ENCODE peak calls at places on chromosome 15, in ten cellular contexts. B is ovary, P is adrenal gland, X is iPS DF 6.9, J is tibial artery, M is caudate nucleus, A is transverse colon, W is psoas muscle, D is GM23248, E is cardiac muscle cell. K is an unnamed sample.

GRCh38 chr15:48406911-48407310 is 75.7 kb downstream of the DUT start:
- DNase-seq in X (no peak), P (no peak), D (no peak), M (no peak), E (no peak), J (no peak), A (no peak), B (no peak), W (no peak), K (no peak)

GRCh38 chr15:73897441-73898261 is 24.3 kb downstream of the TBC1D21 start:
- DNase-seq in D (peak), B (no peak), P (peak), A (peak), X (peak), W (peak), M (no peak), E (peak), J (peak), K (no peak)

GRCh38 chr15:59691194-59691805 is 2.2 kb upstream of the BNIP2 start:
- DNase-seq in X (no peak), M (no peak), P (peak), E (peak), J (no peak), D (peak), B (peak), A (peak), W (no peak), K (no peak)

GRCh38 chr15:77568960-77569646 is 63.6 kb downstream of the LINGO1 start:
- DNase-seq in W (no peak), A (no peak), D (no peak), B (peak), M (no peak), J (no peak), E (peak), P (no peak), X (no peak), K (no peak)

GRCh38 chr15:101242160-101242998 is 9.5 kb downstream of the CHSY1 start:
- DNase-seq in D (peak), W (no peak), J (no peak), M (no peak), X (no peak), P (no peak), A (peak), E (peak), B (no peak), K (no peak)

GRCh38 chr15:83776986-83777385 is 123.1 kb downstream of the ADAMTSL3 start:
- DNase-seq in B (no peak), W (no peak), J (no peak), D (no peak), A (no peak), P (no peak), X (no peak), M (no peak), E (no peak), K (no peak)

GRCh38 chr15:67146875-67147381 is 81.5 kb downstream of the SMAD3 start:
- DNase-seq in D (peak), P (no peak), J (peak), E (peak), W (peak), A (peak), M (no peak), B (peak), X (no peak), K (no peak)

GRCh38 chr15:46277994-46278885 is 643.4 kb downstream of the SQOR start:
- DNase-seq in X (no peak), A (no peak), E (no peak), J (no peak), M (no peak), W (no peak), D (no peak), B (no peak), P (no peak), K (peak)

GRCh38 chr15:65580287-65580686 is 30.6 kb downstream of the INTS14 start:
- DNase-seq in J (no peak), D (peak), B (no peak), A (no peak), M (no peak), W (no peak), X (no peak), P (peak), E (peak), K (no peak)

GRCh38 chr15:26394801-26395200 is 378.1 kb downstream of the GABRB3 start:
- DNase-seq in A (no peak), D (no peak), X (no peak), E (no peak), B (no peak), M (no peak), P (no peak), W (no peak), J (no peak), K (no peak)

GRCh38 chr15:57554063-57554820 is 37.5 kb upstream of the MYZAP start:
- DNase-seq in J (no peak), W (no peak), X (no peak), D (no peak), A (no peak), E (peak), M (no peak), P (peak), B (no peak), K (peak)

GRCh38 chr15:48730506-48730905 is 80.4 kb downstream of the CEP152 start:
- DNase-seq in D (no peak), A (no peak), B (no peak), M (no peak), X (no peak), W (no peak), P (no peak), E (no peak), J (no peak), K (no peak)

GRCh38 chr15:53022788-53023187 is 232.7 kb upstream of the ONECUT1 start:
- DNase-seq in W (no peak), E (no peak), B (no peak), X (no peak), D (no peak), J (no peak), P (no peak), M (no peak), A (no peak), K (no peak)

GRCh38 chr15:77507911-77508310 is 87.2 kb downstream of the HMG20A start:
- DNase-seq in A (no peak), P (peak), B (no peak), E (peak), W (no peak), J (no peak), X (no peak), D (peak), M (peak), K (no peak)

GRCh38 chr15:83287541-83288027 is 3.1 kb upstream of the BNC1 start:
- DNase-seq in D (peak), B (no peak), A (no peak), E (peak), J (no peak), W (no peak), X (no peak), M (no peak), P (no peak), K (no peak)

GRCh38 chr15:32834156-32834555 is 116.4 kb downstream of the GREM1 start:
- DNase-seq in M (no peak), B (no peak), E (no peak), W (no peak), J (no peak), D (no peak), P (no peak), X (no peak), A (no peak), K (no peak)

GRCh38 chr15:100572362-100572983 is 29.5 kb downstream of the LINS1 start:
- DNase-seq in X (no peak), J (no peak), A (no peak), B (no peak), M (no peak), D (peak), P (no peak), W (no peak), E (peak), K (no peak)

GRCh38 chr15:57227899-57228298 is 148.4 kb upstream of the CGNL1 start:
- DNase-seq in A (no peak), J (no peak), X (no peak), B (no peak), W (no peak), D (peak), P (no peak), E (peak), M (no peak), K (no peak)

GRCh38 chr15:43370975-43371974 is at the start of the genes TUBGCP4 and ZSCAN29:
- DNase-seq in J (peak), W (peak), B (peak), M (peak), A (peak), D (peak), P (peak), X (peak), E (peak), K (peak)

GRCh38 chr15:48671381-48672022 is 26.0 kb upstream of the FBN1 start:
- DNase-seq in B (no peak), J (peak), P (peak), A (no peak), M (no peak), E (peak), W (peak), D (peak), X (no peak), K (no peak)

GRCh38 chr15:57224664-57225063 is 151.6 kb upstream of the CGNL1 start:
- DNase-seq in W (no peak), B (no peak), M (no peak), E (peak), X (no peak), J (no peak), D (peak), P (no peak), A (no peak), K (no peak)

GRCh38 chr15:65550681-65551098 is 20.4 kb downstream of the HACD3 start:
- DNase-seq in P (no peak), D (peak), B (no peak), J (no peak), W (no peak), X (no peak), M (no peak), A (no peak), E (peak), K (no peak)

GRCh38 chr15:77866596-77867125 is 210.8 kb downstream of the TBC1D2B start:
- DNase-seq in E (no peak), P (no peak), W (no peak), A (no peak), B (no peak), J (peak), X (no peak), D (no peak), M (no peak), K (no peak)

GRCh38 chr15:45732544-45733130 is 97.8 kb downstream of the SQOR start:
- DNase-seq in P (no peak), M (no peak), W (no peak), X (no peak), D (no peak), E (no peak), A (peak), J (no peak), B (no peak), K (no peak)

GRCh38 chr15:48190932-48191573 is 412 bp upstream of the CTXN2 start:
- DNase-seq in J (peak), E (peak), X (peak), D (peak), W (peak), P (peak), M (no peak), B (peak), A (peak), K (no peak)

GRCh38 chr15:88654430-88655102 is 15.8 kb downstream of the ISG20 start:
- DNase-seq in P (no peak), D (no peak), A (no peak), B (no peak), W (no peak), E (no peak), J (peak), X (no peak), M (no peak), K (no peak)

GRCh38 chr15:67085818-67086649 is 20.6 kb downstream of the SMAD3 start:
- DNase-seq in X (no peak), A (no peak), E (peak), W (no peak), P (no peak), J (no peak), B (no peak), D (peak), M (no peak), K (no peak)

GRCh38 chr15:101288905-101289513 is 6.0 kb downstream of the SNRPA1 start:
- DNase-seq in X (no peak), M (no peak), A (no peak), J (no peak), P (no peak), B (no peak), E (peak), D (peak), W (no peak), K (no peak)

GRCh38 chr15:55742927-55743614 is at the start of gene PRTG:
- DNase-seq in J (peak), A (peak), W (peak), M (no peak), E (peak), B (peak), D (peak), P (peak), X (no peak), K (peak)

GRCh38 chr15:75961332-75961731 is 50.9 kb downstream of the NRG4 start:
- DNase-seq in M (no peak), X (no peak), W (no peak), B (no peak), P (no peak), J (no peak), E (no peak), D (no peak), A (no peak), K (no peak)

GRCh38 chr15:40930430-40931299 is 1.5 kb downstream of the DLL4 start:
- DNase-seq in D (peak), X (no peak), A (peak), W (peak), M (no peak), J (no peak), P (peak), E (peak), B (peak), K (no peak)

GRCh38 chr15:92809880-92810361 is 90.2 kb upstream of the CHD2 start:
- DNase-seq in B (no peak), E (peak), A (peak), M (no peak), P (peak), D (peak), X (no peak), W (no peak), J (no peak), K (peak)

GRCh38 chr15:72113347-72114031 is 4.5 kb downstream of the MYO9A start:
- DNase-seq in B (no peak), X (no peak), D (peak), E (no peak), P (no peak), A (no peak), M (no peak), W (no peak), J (no peak), K (no peak)

GRCh38 chr15:34304613-34305012 is 33.0 kb downstream of the SLC12A6 start:
- DNase-seq in J (no peak), M (no peak), A (no peak), P (no peak), B (no peak), D (peak), W (no peak), X (no peak), E (peak), K (no peak)

GRCh38 chr15:58297639-58298038 is 134.2 kb upstream of the LIPC start:
- DNase-seq in D (no peak), P (no peak), J (no peak), B (no peak), M (no peak), E (no peak), W (no peak), X (no peak), A (no peak), K (no peak)

GRCh38 chr15:31371520-31372240 is 45.0 kb downstream of the KLF13 start:
- DNase-seq in X (no peak), E (no peak), J (no peak), W (no peak), P (no peak), A (no peak), D (no peak), M (no peak), B (no peak), K (no peak)

GRCh38 chr15:58535894-58536293 is 104.1 kb downstream of the LIPC start:
- DNase-seq in W (no peak), A (no peak), X (no peak), D (no peak), J (no peak), E (no peak), M (no peak), P (no peak), B (no peak), K (no peak)

GRCh38 chr15:26758079-26758478 is 14.8 kb downstream of the GABRB3 start:
- DNase-seq in B (no peak), X (no peak), J (no peak), E (no peak), A (no peak), D (no peak), M (no peak), W (no peak), P (no peak), K (no peak)

GRCh38 chr15:80604583-80605506 is 90.3 kb upstream of the ABHD17C start:
- DNase-seq in D (peak), P (no peak), E (no peak), M (no peak), J (no peak), A (no peak), W (no peak), X (no peak), B (no peak), K (no peak)

GRCh38 chr15:80607288-80607980 is 87.7 kb upstream of the ABHD17C start:
- DNase-seq in B (no peak), W (no peak), J (no peak), D (no peak), A (no peak), M (no peak), X (no peak), E (no peak), P (no peak), K (no peak)

GRCh38 chr15:80608688-80609087 is 86.4 kb upstream of the ABHD17C start:
- DNase-seq in X (no peak), D (no peak), P (no peak), B (no peak), J (no peak), E (no peak), W (no peak), A (no peak), M (no peak), K (no peak)

GRCh38 chr15:80605591-80606150 is 89.4 kb upstream of the ABHD17C start:
- DNase-seq in W (no peak), E (no peak), A (no peak), B (no peak), J (no peak), X (no peak), P (no peak), D (no peak), M (no peak), K (no peak)

GRCh38 chr15:80606571-80606970 is 88.5 kb upstream of the ABHD17C start:
- DNase-seq in W (no peak), A (no peak), J (no peak), P (no peak), X (no peak), B (no peak), D (no peak), M (no peak), E (no peak), K (no peak)
- H3K27ac ChIP-seq in W (no peak), A (no peak), J (no peak), P (no peak), X (no peak), B (no peak), D (no peak), M (no peak), E (no peak), K (no peak)

DNA sequence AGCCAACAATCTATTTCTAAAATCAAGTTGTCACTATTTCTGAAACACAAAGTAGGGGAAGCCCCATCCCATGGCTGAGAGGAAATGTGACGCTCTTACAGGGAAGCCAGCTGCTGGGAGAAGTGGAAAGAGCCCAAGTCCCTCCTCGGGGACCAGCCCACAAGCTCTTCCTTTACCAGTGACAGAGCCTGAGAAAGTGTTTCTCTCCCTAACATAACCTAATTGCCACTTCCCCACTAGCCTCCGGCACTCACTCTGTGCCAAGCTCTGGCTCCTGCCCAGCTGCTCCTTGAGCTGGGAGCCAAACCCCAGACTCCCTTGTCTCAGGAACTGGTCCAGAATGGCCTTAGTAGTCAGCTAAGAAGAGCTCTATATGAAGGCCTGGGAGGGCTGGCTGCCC is 42.9 kb downstream of the TNFAIP8L3 start:
- DNase-seq in D (peak), M (peak), B (peak), W (peak), J (peak), E (peak), A (peak), P (peak), X (no peak), K (peak)
- H3K27ac ChIP-seq in D (no peak), M (no peak), B (no peak), W (no peak), J (peak), E (no peak), A (no peak), P (no peak), X (no peak), K (no peak)

DNA sequence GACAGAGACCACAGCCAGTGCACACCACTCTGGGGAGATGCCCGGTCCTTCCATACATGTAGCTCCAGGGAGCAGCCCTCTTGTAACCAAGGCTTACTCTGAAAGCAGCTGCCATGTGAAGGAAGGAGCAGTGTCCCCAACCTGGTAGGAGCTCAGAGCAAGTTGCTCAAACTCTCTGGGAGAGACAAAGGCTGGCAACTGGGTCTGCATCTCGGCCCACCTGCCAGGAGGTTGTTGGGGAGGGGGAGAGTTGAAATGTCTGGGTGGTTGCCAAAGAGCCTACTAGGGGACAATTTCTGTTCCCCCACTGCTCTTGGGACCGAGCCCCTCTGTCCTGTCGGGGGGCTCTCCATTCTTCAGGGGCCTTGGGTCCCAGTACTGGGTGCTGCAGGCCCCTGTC is 309.9 kb downstream of the TLE3 start:
- DNase-seq in A (no peak), J (no peak), E (no peak), X (no peak), P (no peak), W (no peak), M (no peak), D (no peak), B (no peak), K (no peak)
- H3K27ac ChIP-seq in A (no peak), J (no peak), E (no peak), X (no peak), P (no peak), W (no peak), M (no peak), D (no peak), B (no peak), K (no peak)

GRCh38 chr15:98684995-98685525 is 36.7 kb downstream of the IGF1R start:
- DNase-seq in W (no peak), D (peak), A (no peak), J (no peak), E (no peak), B (no peak), X (no peak), M (no peak), P (no peak), K (no peak)

GRCh38 chr15:98684441-98684840 is 36.1 kb downstream of the IGF1R start:
- DNase-seq in P (no peak), M (no peak), D (peak), W (no peak), A (no peak), J (no peak), E (peak), B (no peak), X (no peak), K (no peak)

GRCh38 chr15:98689431-98689861 is 41.1 kb downstream of the IGF1R start:
- DNase-seq in M (no peak), E (peak), X (no peak), A (no peak), D (peak), J (no peak), P (peak), W (no peak), B (no peak), K (no peak)

GRCh38 chr15:98683821-98684220 is 35.5 kb downstream of the IGF1R start:
- DNase-seq in E (no peak), M (no peak), A (no peak), J (no peak), X (no peak), B (no peak), W (no peak), P (no peak), D (no peak), K (no peak)

DNA sequence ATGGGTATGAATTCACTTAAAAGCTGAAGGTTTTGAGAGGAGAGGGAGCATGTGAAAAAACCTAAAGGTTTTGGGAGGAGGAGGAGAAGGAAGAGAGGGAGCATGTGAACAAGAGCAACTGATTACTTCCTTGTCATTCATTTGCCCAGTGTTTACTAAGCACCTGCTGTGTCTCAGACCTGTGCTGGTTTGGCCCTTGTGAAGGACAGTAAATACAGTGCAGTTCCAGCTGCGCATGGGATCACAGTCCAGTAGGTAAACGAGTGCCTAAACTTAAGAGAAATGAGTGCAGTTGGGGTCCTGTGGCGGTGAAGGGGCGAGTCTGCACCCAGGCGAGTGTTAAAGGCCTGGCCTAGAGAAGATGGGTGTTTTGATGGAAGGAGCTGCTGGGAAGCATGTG is 38.6 kb downstream of the IGF1R start:
- DNase-seq in W (no peak), J (no peak), B (no peak), E (no peak), D (no peak), X (no peak), P (no peak), A (no peak), M (no peak), K (no peak)
- H3K27ac ChIP-seq in W (no peak), J (no peak), B (no peak), E (no peak), D (no peak), X (no peak), P (no peak), A (no peak), M (no peak), K (no peak)

K was measured in substantia nigra.